ENCODE peak calls at places on chromosomes 5 and 9, in seven cellular contexts. Y, L, Z, E, S, U and Q are unnamed samples. For H3K9me3, the result is how much of the 10 kb centered on the place peaks cover.

GRCh38 chr5:132447196-132447595 is 43.4 kb downstream of the IRF1 start:
- DNase-seq in L (no peak), E (no peak), Z (no peak), S (no peak), Y (no peak), U (no peak), Q (no peak)

GRCh38 chr5:89236900-89237299 is 353.9 kb upstream of the MEF2C start:
- DNase-seq in L (no peak), S (no peak), U (no peak), Z (no peak), E (no peak), Y (no peak), Q (no peak)

GRCh38 chr9:15370496-15371464 is 51.9 kb upstream of the SNAPC3 start:
- DNase-seq in Z (no peak), U (no peak), Y (peak), E (no peak), S (no peak), L (no peak), Q (no peak)

GRCh38 chr5:76111510-76112174 is 28.5 kb downstream of the SV2C start:
- DNase-seq in Y (no peak), L (no peak), U (no peak), Z (no peak), S (no peak), E (no peak), Q (no peak)

GRCh38 chr5:159504106-159504856 is 174.0 kb upstream of the IL12B start:
- DNase-seq in L (no peak), U (no peak), Z (no peak), E (no peak), S (no peak), Y (no peak), Q (no peak)

GRCh38 chr5:72476721-72477120 is 30.5 kb downstream of the ZNF366 start:
- DNase-seq in Z (no peak), U (no peak), S (no peak), E (no peak), Y (no peak), L (no peak), Q (no peak)

GRCh38 chr5:61752588-61752987 is 420.5 kb downstream of the ZSWIM6 start:
- DNase-seq in U (no peak), Y (no peak), S (no peak), Z (no peak), L (no peak), E (no peak), Q (no peak)

GRCh38 chr5:55865831-55866230 is 14.7 kb downstream of the IL31RA start:
- DNase-seq in S (no peak), Z (no peak), Y (no peak), E (no peak), L (no peak), U (no peak), Q (no peak)

GRCh38 chr9:137070201-137070905 is at the start of gene SAPCD2:
- DNase-seq in Y (peak), U (peak), E (peak), Z (peak), L (peak), S (peak), Q (peak)

GRCh38 chr9:87880116-87880515 is 2.6 kb upstream of the SPATA31E1 start:
- DNase-seq in E (no peak), Y (no peak), Z (no peak), S (no peak), L (no peak), U (no peak), Q (no peak)

GRCh38 chr5:84088996-84089395 is 295.7 kb downstream of the EDIL3 start:
- DNase-seq in Y (no peak), L (no peak), Z (no peak), U (no peak), S (peak), E (no peak), Q (peak)

GRCh38 chr5:157303667-157304327 is 37.9 kb downstream of the CYFIP2 start:
- DNase-seq in U (no peak), E (no peak), Z (no peak), L (peak), Y (no peak), S (peak), Q (no peak)

GRCh38 chr5:44942524-44943001 is 133.8 kb downstream of the MRPS30 start:
- DNase-seq in S (no peak), L (no peak), E (no peak), U (no peak), Y (no peak), Z (no peak), Q (no peak)

GRCh38 chr5:170327168-170327567 is 29.6 kb upstream of the LCP2 start:
- DNase-seq in E (no peak), L (no peak), Z (no peak), U (no peak), Y (no peak), S (no peak), Q (no peak)

GRCh38 chr5:176820937-176821336 is 10.6 kb downstream of the UNC5A start:
- DNase-seq in U (no peak), S (no peak), Y (no peak), E (no peak), L (no peak), Z (no peak), Q (no peak)

GRCh38 chr9:26863074-26863473 is 29.5 kb downstream of the CAAP1 start:
- DNase-seq in E (no peak), L (no peak), Z (no peak), S (peak), U (no peak), Y (no peak), Q (no peak)

GRCh38 chr9:4144869-4145268 is 155.0 kb downstream of the GLIS3 start:
- DNase-seq in L (no peak), E (peak), U (no peak), Z (no peak), S (peak), Y (no peak), Q (no peak)

GRCh38 chr9:136793063-136793946 is 2.2 kb downstream of the TMEM141 start:
- DNase-seq in E (no peak), S (peak), L (peak), U (no peak), Y (no peak), Z (no peak), Q (peak)

GRCh38 chr5:93800988-93801811 is 59.8 kb upstream of the POU5F2 start:
- DNase-seq in Y (no peak), U (no peak), Z (no peak), S (peak), E (peak), L (peak), Q (peak)

GRCh38 chr5:61768692-61769281 is 436.7 kb downstream of the ZSWIM6 start:
- DNase-seq in S (peak), E (no peak), L (peak), Y (no peak), U (no peak), Z (peak), Q (peak)

GRCh38 chr5:147455321-147455720 is 54.5 kb downstream of the DPYSL3 start:
- DNase-seq in Y (peak), E (no peak), S (no peak), U (no peak), Z (no peak), L (no peak), Q (peak)

GRCh38 chr5:3893527-3893926 is 297.9 kb downstream of the IRX1 start:
- DNase-seq in S (no peak), L (no peak), Z (no peak), E (no peak), Y (no peak), U (no peak), Q (no peak)

GRCh38 chr5:10581867-10582511 is 18.1 kb downstream of the ANKRD33B start:
- DNase-seq in S (no peak), Z (no peak), Y (no peak), L (no peak), E (no peak), U (no peak), Q (no peak)

GRCh38 chr5:138793481-138794010 is 40.3 kb downstream of the CTNNA1 start:
- DNase-seq in U (no peak), S (no peak), Y (no peak), Z (no peak), E (no peak), L (no peak), Q (no peak)

GRCh38 chr5:40688127-40688756 is 8.5 kb downstream of the PTGER4 start:
- DNase-seq in E (peak), U (peak), Z (peak), Y (peak), S (peak), L (peak), Q (peak)

GRCh38 chr9:78811562-78812276 is 514.8 kb downstream of the PSAT1 start:
- DNase-seq in S (no peak), L (no peak), Y (no peak), E (no peak), Z (no peak), U (no peak), Q (no peak)

GRCh38 chr5:59923465-59923864 is 29.9 kb upstream of the PDE4D start:
- DNase-seq in E (no peak), S (peak), Y (no peak), L (no peak), U (no peak), Z (no peak), Q (no peak)

DNA sequence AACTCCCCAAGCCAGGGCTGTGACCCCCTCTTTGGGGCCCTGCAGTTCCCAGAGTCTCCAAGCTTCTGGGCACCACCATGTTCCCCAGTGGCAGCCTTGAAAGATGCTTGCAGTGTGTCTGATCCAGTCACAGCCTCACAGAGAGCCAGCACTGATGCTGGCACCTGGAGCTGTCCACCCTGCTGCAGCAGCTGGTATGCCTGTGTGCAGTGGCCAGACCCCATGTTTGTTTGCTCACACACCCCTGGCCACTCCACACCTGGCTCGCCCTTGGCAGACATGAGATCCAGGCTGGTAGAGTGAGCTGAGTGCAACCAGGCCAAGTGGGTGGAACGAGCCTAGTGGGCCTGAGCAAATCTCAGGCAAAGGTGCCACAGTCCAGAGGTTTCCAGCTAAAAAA is 106.0 kb downstream of the C9orf50 start:
- DNase-seq in Z (no peak), U (no peak), S (no peak), L (no peak), E (no peak), Y (no peak), Q (no peak)
- H3K9me3 ChIP-seq in Z (under half), U (under half), S (half or more), L (under half), E (under half), Y (under half), Q (under half)

GRCh38 chr5:172006378-172007152 is at the start of gene FBXW11:
- DNase-seq in E (peak), L (peak), Y (peak), Z (peak), S (peak), U (peak), Q (peak)
- TF ChIP-seq POLR2A in E (peak), L (peak), Y (peak), Z (no peak), S (peak), U (peak), Q (peak)

GRCh38 chr5:141373673-141374317 is at the start of gene PCDHGA6:
- DNase-seq in Y (no peak), S (no peak), U (no peak), E (no peak), Z (no peak), L (no peak), Q (no peak)

GRCh38 chr5:141369994-141370848 is at the start of gene PCDHGB3:
- DNase-seq in U (no peak), Y (no peak), L (peak), S (peak), Z (no peak), E (no peak), Q (no peak)

GRCh38 chr5:141371572-141372475 is 1.8 kb downstream of the PCDHGB3 start:
- DNase-seq in Y (no peak), L (no peak), Z (no peak), S (no peak), U (no peak), E (no peak), Q (no peak)

GRCh38 chr5:141374627-141375026 is 936 bp downstream of the PCDHGA6 start:
- DNase-seq in E (no peak), S (no peak), Y (no peak), U (no peak), L (no peak), Z (no peak), Q (no peak)
- H3K9me3 ChIP-seq in E (under half), S (half or more), Y (half or more), U (half or more), L (half or more), Z (half or more), Q (under half)

DNA sequence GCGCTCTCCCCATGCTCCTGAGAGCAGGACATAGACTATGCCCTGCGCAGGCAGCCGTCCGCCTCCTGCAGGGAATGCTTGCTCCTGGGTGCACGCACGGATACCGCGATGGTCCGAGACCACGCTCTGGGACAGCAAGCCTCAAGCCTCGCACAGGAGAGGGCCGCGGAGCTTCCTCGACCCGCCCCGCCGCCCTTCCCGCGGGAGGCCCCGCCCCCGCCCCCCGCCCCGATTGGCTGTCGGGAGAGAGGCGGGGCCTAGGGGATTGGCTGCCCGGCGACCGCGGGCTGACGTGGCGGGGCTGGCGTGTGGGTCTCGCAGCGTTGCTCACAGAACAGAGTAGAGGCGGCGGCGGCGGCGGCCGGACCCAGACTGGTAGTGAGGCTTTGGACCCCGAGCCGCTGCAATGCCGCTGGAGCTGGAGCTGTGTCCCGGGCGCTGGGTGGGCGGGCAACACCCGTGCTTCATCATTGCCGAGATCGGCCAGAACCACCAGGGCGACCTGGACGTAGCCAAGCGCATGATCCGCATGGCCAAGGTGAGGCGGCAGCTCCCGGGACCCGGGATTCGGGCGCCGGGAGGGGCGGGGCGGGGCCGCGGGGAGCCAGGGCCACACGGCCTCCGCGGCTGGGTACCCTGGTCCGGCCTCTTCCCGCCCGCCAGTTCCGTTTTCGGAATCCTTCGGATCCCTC is at the start of gene NANS:
- DNase-seq in Z (peak), E (peak), Y (peak), S (peak), L (peak), U (peak), Q (peak)
- TF ChIP-seq POLR2A in Z (peak), E (peak), Y (peak), S (peak), L (peak), U (peak), Q (peak)